ENCODE peak calls at places on chromosomes 3 and 15, in four cellular contexts. R, D, P and S are unnamed samples.

GRCh38 chr15:56537881-56538280 is 72.9 kb upstream of the MNS1 start:
- DNase-seq in R (no peak), P (no peak), D (no peak), S (peak)

GRCh38 chr15:66252411-66253295 is 897 bp downstream of the MEGF11 start:
- DNase-seq in P (peak), R (no peak), D (peak), S (peak)

GRCh38 chr3:83453010-83453409 is 1505.8 kb upstream of the CADM2 start:
- DNase-seq in P (no peak), R (no peak), D (no peak), S (no peak)

GRCh38 chr15:36428102-36428845 is 151.2 kb upstream of the CDIN1 start:
- DNase-seq in R (peak), D (no peak), P (no peak), S (peak)

GRCh38 chr3:56288258-56288657 is 180.0 kb downstream of the ERC2 start:
- DNase-seq in P (no peak), R (no peak), D (no peak), S (no peak)

GRCh38 chr3:88149146-88149515 is 628 bp upstream of the C3orf38 start:
- DNase-seq in D (no peak), R (peak), P (no peak), S (peak)

GRCh38 chr3:132394334-132394733 is 23.0 kb upstream of the DNAJC13 start:
- DNase-seq in R (no peak), D (no peak), P (no peak), S (no peak)

GRCh38 chr3:50815844-50816243 is 141.1 kb downstream of the DOCK3 start:
- DNase-seq in P (no peak), D (no peak), R (no peak), S (peak)

GRCh38 chr15:25717861-25718504 is 145.1 kb downstream of the ATP10A start:
- DNase-seq in D (no peak), R (no peak), P (no peak), S (no peak)

GRCh38 chr3:21562225-21562624 is 188.8 kb downstream of the ZNF385D start:
- DNase-seq in R (no peak), D (no peak), P (no peak), S (no peak)

GRCh38 chr3:188256764-188257163 is 102.8 kb downstream of the LPP start:
- DNase-seq in R (no peak), P (no peak), D (no peak), S (no peak)

GRCh38 chr15:57375827-57376694 is at the start of gene CGNL1:
- DNase-seq in D (peak), P (peak), R (no peak), S (peak)

GRCh38 chr3:159669753-159670152 is 318.9 kb upstream of the IL12A start:
- DNase-seq in D (no peak), R (peak), P (no peak), S (peak)

GRCh38 chr3:101513419-101513986 is 491 bp upstream of the SENP7 start:
- DNase-seq in D (no peak), P (no peak), R (no peak), S (no peak)

GRCh38 chr3:23114479-23114878 is 88.6 kb upstream of the UBE2E2 start:
- DNase-seq in D (no peak), P (no peak), R (no peak), S (no peak)

GRCh38 chr15:25554640-25555039 is 115.8 kb upstream of the UBE3A start:
- DNase-seq in P (no peak), R (no peak), D (no peak), S (no peak)

GRCh38 chr3:105828703-105829102 is 40.1 kb downstream of the CBLB start:
- DNase-seq in D (no peak), R (no peak), P (no peak), S (no peak)

GRCh38 chr3:105827959-105828358 is 40.9 kb downstream of the CBLB start:
- DNase-seq in R (peak), P (no peak), D (peak), S (peak)

GRCh38 chr3:105830836-105831235 is 38.0 kb downstream of the CBLB start:
- DNase-seq in P (no peak), D (no peak), R (no peak), S (no peak)

GRCh38 chr3:105829229-105829628 is 39.6 kb downstream of the CBLB start:
- DNase-seq in P (no peak), D (no peak), R (no peak), S (no peak)

DNA sequence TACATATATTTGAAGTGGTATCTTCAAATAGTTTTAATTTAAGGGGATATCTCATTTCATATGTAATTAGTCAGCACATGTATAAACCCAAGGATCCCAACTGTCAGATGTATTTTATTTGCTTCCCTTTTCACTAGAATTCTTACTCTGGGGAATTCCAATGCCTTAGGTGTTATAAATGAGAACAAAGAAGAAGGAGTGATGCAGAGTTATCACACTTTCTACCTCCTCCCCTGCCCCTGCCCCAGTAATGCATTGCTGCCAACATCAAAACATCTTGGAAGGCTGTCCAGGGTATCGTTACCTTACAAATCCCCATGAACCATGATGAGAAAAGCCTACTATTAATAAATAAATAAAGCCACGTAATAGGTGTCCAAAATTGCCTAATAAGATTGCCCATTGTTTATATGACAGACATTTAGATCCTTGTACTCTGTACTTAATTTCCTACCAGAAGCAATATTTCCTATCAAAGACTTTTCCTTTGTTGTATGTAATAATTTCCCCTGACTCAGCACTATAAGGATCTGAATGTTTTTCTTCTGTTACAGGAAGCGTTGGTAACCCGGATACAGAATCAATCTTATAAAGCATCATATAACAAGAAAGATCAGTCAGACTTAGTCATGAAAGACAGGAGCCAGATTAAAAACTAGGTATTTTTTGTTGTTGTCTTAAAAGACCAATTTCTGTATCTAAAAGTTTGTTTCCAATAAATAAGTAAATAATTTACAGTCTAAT is 38.8 kb downstream of the CBLB start:
- DNase-seq in D (no peak), P (no peak), R (peak), S (no peak)
- H4K5ac ChIP-seq in D (no peak), P (no peak), R (no peak), S (no peak)

GRCh38 chr3:43909149-43909548 is 218.4 kb downstream of the ABHD5 start:
- DNase-seq in R (peak), P (no peak), D (no peak), S (no peak)
- H2BK120ac ChIP-seq in R (no peak), P (no peak), D (no peak), S (no peak)

GRCh38 chr15:80870893-80871292 is 91.7 kb downstream of the CEMIP start:
- DNase-seq in P (no peak), R (no peak), D (no peak), S (no peak)
- H4K5ac ChIP-seq in P (no peak), R (no peak), D (no peak), S (no peak)

GRCh38 chr15:89196241-89196640 is 25.1 kb downstream of the RLBP1 start:
- DNase-seq in R (no peak), P (no peak), D (no peak), S (no peak)
- H2BK120ac ChIP-seq in R (no peak), P (no peak), D (no peak), S (no peak)

GRCh38 chr3:164416491-164417222 is 661.6 kb downstream of the SI start:
- DNase-seq in R (no peak), P (no peak), D (no peak), S (no peak)

GRCh38 chr3:164418426-164418825 is 659.9 kb downstream of the SI start:
- DNase-seq in D (no peak), R (no peak), P (no peak), S (no peak)

GRCh38 chr3:164419220-164419619 is 659.1 kb downstream of the SI start:
- DNase-seq in D (no peak), P (no peak), R (no peak), S (no peak)

GRCh38 chr3:164417955-164418354 is 660.3 kb downstream of the SI start:
- DNase-seq in P (no peak), D (no peak), R (no peak), S (no peak)
- H4K5ac ChIP-seq in P (no peak), D (no peak), R (no peak), S (no peak)

GRCh38 chr15:74616996-74617395 is 1.4 kb downstream of the CLK3 start:
- DNase-seq in R (no peak), P (no peak), D (no peak), S (no peak)

GRCh38 chr15:74615313-74616019 is at the start of gene CLK3:
- DNase-seq in D (peak), R (peak), P (peak), S (peak)

GRCh38 chr15:74614744-74615312 is 808 bp upstream of the CLK3 start:
- DNase-seq in R (peak), P (no peak), D (peak), S (peak)

GRCh38 chr15:74613953-74614743 is 1.5 kb upstream of the CLK3 start:
- DNase-seq in P (peak), D (peak), R (no peak), S (peak)

GRCh38 chr15:74616020-74616939 is 644 bp downstream of the CLK3 start:
- DNase-seq in R (peak), D (no peak), P (no peak), S (peak)
- H2BK120ac ChIP-seq in R (peak), D (no peak), P (no peak), S (no peak)

GRCh38 chr15:59008086-59008485 is 20.6 kb downstream of the RNF111 start:
- DNase-seq in D (no peak), R (no peak), P (no peak), S (no peak)
- H4K5ac ChIP-seq in D (no peak), R (no peak), P (no peak), S (no peak)

GRCh38 chr15:75648156-75649000 is 666 bp downstream of the SNX33 start:
- DNase-seq in D (peak), R (no peak), P (no peak), S (peak)
- H2BK120ac ChIP-seq in D (no peak), R (peak), P (no peak), S (no peak)

GRCh38 chr3:156433138-156433537 is 121.8 kb downstream of the SSR3 start:
- DNase-seq in D (no peak), P (no peak), R (peak), S (no peak)

GRCh38 chr3:156429125-156429524 is 125.8 kb downstream of the SSR3 start:
- DNase-seq in D (no peak), P (no peak), R (no peak), S (peak)

GRCh38 chr3:156433910-156434309 is 121.0 kb downstream of the SSR3 start:
- DNase-seq in R (peak), P (no peak), D (no peak), S (no peak)

GRCh38 chr3:156432563-156432962 is 122.4 kb downstream of the SSR3 start:
- DNase-seq in P (no peak), D (no peak), R (no peak), S (no peak)

DNA sequence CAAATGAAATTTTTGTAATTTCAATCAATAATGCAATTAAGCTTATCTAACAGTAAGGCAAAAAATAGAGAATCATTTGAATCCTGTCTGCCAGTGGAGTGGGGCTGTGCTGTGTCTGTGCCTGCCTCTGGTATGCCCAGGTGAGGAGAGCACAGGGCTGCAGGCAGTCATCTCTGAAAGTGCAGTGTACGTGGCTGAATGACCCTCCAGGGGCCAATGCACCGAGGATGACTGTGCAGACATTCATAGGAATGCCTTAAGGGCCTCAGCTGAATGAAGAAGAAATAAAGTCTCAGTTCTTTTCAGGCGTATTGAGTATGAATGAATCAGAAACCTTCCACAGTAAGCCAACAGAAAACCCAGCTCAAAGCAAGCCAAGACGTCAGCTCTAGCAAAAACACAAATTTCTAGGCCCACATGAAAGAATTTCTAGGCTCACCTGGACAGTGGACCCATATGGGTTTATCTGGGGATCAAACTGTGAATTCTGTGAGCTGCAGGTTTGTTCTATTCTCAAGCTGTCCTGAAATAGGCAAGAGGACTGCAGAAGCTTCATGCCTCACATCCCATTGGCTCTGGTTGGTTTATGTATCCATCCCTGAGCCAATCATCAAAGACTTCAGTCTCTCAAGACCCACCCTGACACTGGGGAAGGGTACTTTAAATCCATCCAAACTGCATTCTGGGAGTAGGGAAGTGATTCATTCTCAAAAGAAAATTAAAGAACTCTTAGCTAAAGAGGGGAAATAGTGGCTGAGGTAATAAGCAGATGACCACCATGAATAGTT is 123.4 kb downstream of the SSR3 start:
- DNase-seq in R (no peak), D (no peak), P (no peak), S (no peak)
- H4K5ac ChIP-seq in R (no peak), D (no peak), P (no peak), S (no peak)

DNA sequence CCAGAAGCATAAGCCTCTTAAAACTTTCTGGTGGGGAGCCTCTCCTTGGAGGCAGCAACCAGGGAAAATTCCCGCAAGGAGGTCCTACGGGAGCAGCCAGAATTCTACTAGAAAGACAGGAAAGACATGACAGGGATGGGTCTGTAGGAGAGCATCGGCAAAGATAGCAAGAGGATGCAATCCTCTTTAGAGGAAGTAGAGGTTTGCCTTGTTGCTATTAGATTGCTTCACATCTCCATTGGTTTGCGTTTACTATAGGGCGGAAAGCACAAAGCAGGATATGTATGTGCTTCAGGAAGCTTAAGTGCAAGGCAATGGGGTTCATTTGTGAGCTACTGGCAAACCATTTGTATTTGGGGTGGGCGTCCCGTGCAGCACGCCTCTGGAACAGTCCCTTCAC is 193.0 kb downstream of the RORA start:
- DNase-seq in P (no peak), R (no peak), D (no peak), S (no peak)
- H2BK120ac ChIP-seq in P (no peak), R (no peak), D (no peak), S (no peak)